ENCODE peak calls at places on chromosome 1, in six cellular contexts. E, Q, W, K, L and R are unnamed samples.

GRCh38 chr1:23473037-23473800 is 10.8 kb downstream of the ASAP3 start:
- DNase-seq in E (no peak), Q (no peak), W (no peak), K (no peak), L (no peak), R (no peak)

GRCh38 chr1:211318881-211319280 is 7.8 kb upstream of the TRAF5 start:
- DNase-seq in E (no peak), Q (no peak), W (no peak), K (no peak), L (no peak), R (no peak)

GRCh38 chr1:62210960-62211359 is 16.3 kb downstream of the L1TD1 start:
- DNase-seq in E (no peak), Q (no peak), W (no peak), K (no peak), L (no peak), R (no peak)

GRCh38 chr1:115679141-115679611 is 37.4 kb downstream of the VANGL1 start:
- DNase-seq in E (no peak), Q (peak; percentile 68), W (no peak), K (no peak), L (no peak), R (no peak)

GRCh38 chr1:7117599-7118281 is 332.5 kb downstream of the CAMTA1 start:
- DNase-seq in E (no peak), Q (peak; percentile 94), W (peak; percentile 46), K (no peak), L (no peak), R (peak; percentile 44)

GRCh38 chr1:12040457-12041051 is 21.3 kb downstream of the MIIP start:
- DNase-seq in E (no peak), Q (peak; percentile 73), W (no peak), K (no peak), L (no peak), R (peak; percentile 4)

GRCh38 chr1:41353744-41354143 is 7.5 kb upstream of the FOXO6 start:
- DNase-seq in E (no peak), Q (no peak), W (no peak), K (no peak), L (peak; percentile 12), R (no peak)

GRCh38 chr1:169762699-169763098 is 28.8 kb upstream of the SELE start:
- DNase-seq in E (no peak), Q (no peak), W (no peak), K (no peak), L (no peak), R (no peak)

GRCh38 chr1:202998836-202999750 is 8.1 kb upstream of the TMEM183A start:
- DNase-seq in E (peak; percentile 51), Q (peak; percentile 51), W (no peak), K (peak; percentile 75), L (peak; percentile 39), R (peak; percentile 18)

GRCh38 chr1:113452921-113453770 is 62.8 kb downstream of the MAGI3 start:
- DNase-seq in E (no peak), Q (peak; percentile 10), W (no peak), K (no peak), L (no peak), R (no peak)